ENCODE peak calls at places on chromosomes 2 and 18, in seven cellular contexts. D is GM23248, X is PC-9, F is mammary epithelial cell, H is PC-3, V is HCT116, E is neural progenitor cell. L is an unnamed sample.
A peak's percentile ranks its signal among the peaks of the same experiment; 100 is the strongest.

GRCh38 chr2:38665854-38666577 is at the start of gene GALM:
- DNase-seq in F (peak; percentile 12), H (peak; percentile 94), D (peak; percentile 88), E (peak; percentile 93), X (peak; percentile 85), V (peak; percentile 92), L (peak; percentile 92)

GRCh38 chr18:21996261-21996892 is 173.0 kb upstream of the GATA6 start:
- DNase-seq in E (no peak), V (no peak), F (no peak), D (peak; percentile 7), H (no peak), X (no peak), L (no peak)

GRCh38 chr2:177556134-177556533 is 163.6 kb downstream of the AGPS start:
- DNase-seq in X (no peak), H (no peak), F (no peak), V (no peak), D (no peak), E (no peak), L (no peak)

GRCh38 chr2:231369580-231370428 is 25.7 kb upstream of the B3GNT7 start:
- DNase-seq in D (no peak), V (no peak), H (no peak), X (peak; percentile 72), F (no peak), E (no peak), L (no peak)

GRCh38 chr2:214242797-214243196 is 168.1 kb upstream of the VWC2L start:
- DNase-seq in V (peak; percentile 12), E (no peak), H (peak; percentile 78), X (no peak), F (no peak), D (no peak), L (no peak)

GRCh38 chr18:73479472-73479871 is 611.7 kb upstream of the NETO1 start:
- DNase-seq in H (peak; percentile 13), E (no peak), V (no peak), X (no peak), D (peak; percentile 75), F (peak; percentile 45), L (no peak)

GRCh38 chr2:190149942-190150341 is 87.4 kb upstream of the MSTN start:
- DNase-seq in V (no peak), H (no peak), F (no peak), D (no peak), X (no peak), E (no peak), L (no peak)

GRCh38 chr2:175854149-175854548 is 147.9 kb downstream of the LNPK start:
- DNase-seq in X (no peak), H (no peak), F (no peak), D (no peak), E (peak; percentile 65), V (no peak), L (no peak)

GRCh38 chr2:119177171-119177837 is 18.8 kb upstream of the C1QL2 start:
- DNase-seq in E (no peak), X (no peak), V (no peak), H (no peak), D (no peak), F (no peak), L (no peak)

GRCh38 chr18:6836331-6836730 is 106.8 kb downstream of the ARHGAP28 start:
- DNase-seq in V (no peak), D (no peak), H (peak; percentile 93), E (no peak), X (no peak), F (peak; percentile 95), L (no peak)

GRCh38 chr2:237744613-237745249 is 53.8 kb upstream of the RBM44 start:
- DNase-seq in X (no peak), V (peak; percentile 23), H (peak; percentile 75), D (peak; percentile 72), E (peak; percentile 71), F (peak; percentile 32), L (peak; percentile 86)

GRCh38 chr2:85112906-85113625 is 20.1 kb upstream of the TCF7L1 start:
- DNase-seq in X (no peak), V (no peak), D (peak; percentile 51), E (no peak), H (peak; percentile 53), F (peak; percentile 77), L (no peak)

GRCh38 chr18:54924948-54925347 is 34.3 kb downstream of the CCDC68 start:
- DNase-seq in E (no peak), D (peak; percentile 35), H (no peak), F (peak; percentile 62), X (no peak), V (no peak), L (peak; percentile 28)

GRCh38 chr2:39127973-39128372 is 7.1 kb upstream of the SOS1 start:
- DNase-seq in F (peak; percentile 47), V (no peak), H (peak; percentile 21), E (no peak), X (peak; percentile 49), D (peak; percentile 67), L (no peak)

GRCh38 chr2:38409136-38409903 is 32.2 kb upstream of the ATL2 start:
- DNase-seq in E (no peak), D (no peak), V (no peak), X (peak; percentile 82), F (peak; percentile 63), H (peak; percentile 39), L (no peak)

DNA sequence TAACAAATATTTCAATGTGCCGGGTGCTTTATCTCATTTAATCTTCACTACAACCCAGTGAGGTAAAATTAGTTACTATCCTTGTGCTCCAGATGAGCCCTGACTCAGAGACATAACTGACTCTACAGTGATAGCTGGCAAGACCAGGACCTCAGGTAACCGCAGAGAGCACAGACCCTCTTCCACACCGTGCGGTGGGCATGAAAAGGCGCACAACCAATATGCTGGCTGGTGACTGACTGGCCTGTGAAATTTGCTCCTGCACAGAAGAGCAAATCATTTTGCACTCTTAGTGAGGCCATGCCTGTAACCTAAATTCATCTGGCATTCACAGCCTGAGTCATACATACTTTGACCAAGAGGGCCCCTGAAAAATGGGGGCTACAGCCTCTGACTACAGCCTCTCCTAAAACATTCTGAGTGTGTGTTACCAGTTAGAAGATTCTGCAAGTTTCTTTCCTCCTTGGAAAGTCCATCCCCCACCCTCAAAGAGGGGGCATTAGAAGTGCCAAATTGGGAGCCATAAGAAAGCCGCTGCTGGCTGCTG is 22.4 kb upstream of the MSGN1 start:
- DNase-seq in H (no peak), E (no peak), F (no peak), V (no peak), D (peak; percentile 41), X (no peak), L (no peak)
- H3K9me3 ChIP-seq in H (no peaks in the 10 kb centered on the region), E (no peaks in the 10 kb centered on the region), F (no peaks in the 10 kb centered on the region), V (no peaks in the 10 kb centered on the region), D (no peaks in the 10 kb centered on the region), X (no peaks in the 10 kb centered on the region), L (no peaks in the 10 kb centered on the region)

GRCh38 chr18:75471850-75472249 is 44.3 kb upstream of the SMIM21 start:
- DNase-seq in H (no peak), X (no peak), V (no peak), E (no peak), F (no peak), D (no peak), L (no peak)

GRCh38 chr18:75472391-75472790 is 44.9 kb upstream of the SMIM21 start:
- DNase-seq in D (no peak), F (no peak), X (no peak), V (no peak), H (no peak), E (no peak), L (no peak)

GRCh38 chr18:75474332-75474731 is 46.8 kb upstream of the SMIM21 start:
- DNase-seq in E (no peak), X (no peak), V (no peak), H (no peak), D (peak; percentile 23), F (no peak), L (no peak)

GRCh38 chr18:75472906-75473305 is 45.4 kb upstream of the SMIM21 start:
- DNase-seq in V (no peak), X (no peak), H (no peak), F (no peak), D (no peak), E (no peak), L (no peak)

DNA sequence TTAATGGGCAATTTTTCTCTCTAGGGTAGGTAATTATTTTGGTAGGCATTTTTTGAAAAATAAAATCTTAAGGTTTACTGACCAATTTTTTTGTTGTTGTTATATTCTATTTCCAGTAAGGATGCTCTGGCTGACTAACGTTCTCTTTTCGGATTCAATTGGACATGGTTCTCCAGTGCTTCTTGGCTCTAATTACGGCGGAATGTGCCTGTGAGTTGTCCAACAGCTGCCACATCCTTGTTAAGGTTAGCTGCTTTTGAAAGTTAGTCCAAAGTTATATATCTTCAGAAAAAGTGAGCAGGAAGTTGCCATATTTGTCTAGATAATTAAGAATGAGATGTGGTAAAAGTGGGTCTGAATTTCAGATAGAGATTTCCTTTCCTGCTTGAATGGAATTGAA is 45.8 kb upstream of the SMIM21 start:
- DNase-seq in D (peak; percentile 24), V (no peak), F (no peak), E (no peak), H (no peak), X (no peak), L (no peak)
- H3K4me1 ChIP-seq in D (peaks cover 24% of the 10 kb centered on the region), V (no peaks in the 10 kb centered on the region), F (peaks cover 5% of the 10 kb centered on the region), E (no peaks in the 10 kb centered on the region), H (peaks cover 20% of the 10 kb centered on the region), X (no peaks in the 10 kb centered on the region), L (peaks cover 4% of the 10 kb centered on the region)

DNA sequence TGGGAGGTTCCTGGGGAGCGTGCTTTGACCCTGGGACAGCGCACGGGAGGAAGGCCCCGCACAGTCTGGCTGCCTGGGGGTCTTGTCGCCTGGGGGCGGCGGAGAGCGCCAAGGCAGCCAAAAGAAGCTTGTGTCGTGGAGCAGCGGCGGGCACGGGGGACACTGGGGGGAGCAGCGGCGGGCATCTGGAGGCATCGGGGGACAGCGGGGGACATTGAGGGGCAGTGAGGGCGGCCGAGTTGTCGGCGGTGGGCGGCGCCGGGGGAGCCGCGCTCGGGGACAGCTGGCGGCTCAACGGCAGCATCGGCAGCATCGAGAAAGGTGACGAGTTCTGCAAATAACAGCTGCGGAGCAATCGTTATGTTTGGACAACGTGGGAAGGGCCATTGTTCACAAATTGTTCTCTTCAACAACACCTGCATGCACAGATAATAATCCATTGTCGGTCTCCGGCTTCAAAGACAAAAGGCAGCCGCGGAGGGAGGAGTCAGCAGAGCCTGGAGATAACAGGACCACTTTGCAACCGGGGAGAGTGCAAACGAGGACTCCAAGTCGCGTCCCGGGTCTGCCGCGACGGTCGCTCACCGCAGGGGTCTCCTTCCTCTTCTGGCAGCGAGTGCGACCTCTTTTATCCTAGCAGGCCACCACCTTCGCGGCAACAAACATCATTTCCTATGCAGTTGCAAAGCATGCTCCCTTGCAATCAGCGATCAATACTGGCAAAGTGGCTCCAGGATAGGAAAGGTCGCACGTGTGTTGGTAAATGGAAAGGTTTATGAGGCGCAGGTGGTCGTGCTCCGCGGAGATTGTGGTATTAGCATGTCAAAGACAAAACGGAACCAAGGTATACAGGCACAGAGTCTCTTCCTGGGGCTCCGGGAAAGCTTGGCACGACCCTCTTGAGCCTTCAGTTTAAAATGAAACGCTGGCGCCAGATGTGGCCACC is 132.3 kb upstream of the DLX2 start:
- DNase-seq in X (no peak), V (no peak), F (no peak), H (no peak), D (peak; percentile 39), E (peak; percentile 75), L (peak; percentile 45)
- TF ChIP-seq EZH2 in X (no peak), V (no peak), F (no peak), H (no peak), D (peak; percentile 59), E (peak; percentile 53), L (peak; percentile 19)

DNA sequence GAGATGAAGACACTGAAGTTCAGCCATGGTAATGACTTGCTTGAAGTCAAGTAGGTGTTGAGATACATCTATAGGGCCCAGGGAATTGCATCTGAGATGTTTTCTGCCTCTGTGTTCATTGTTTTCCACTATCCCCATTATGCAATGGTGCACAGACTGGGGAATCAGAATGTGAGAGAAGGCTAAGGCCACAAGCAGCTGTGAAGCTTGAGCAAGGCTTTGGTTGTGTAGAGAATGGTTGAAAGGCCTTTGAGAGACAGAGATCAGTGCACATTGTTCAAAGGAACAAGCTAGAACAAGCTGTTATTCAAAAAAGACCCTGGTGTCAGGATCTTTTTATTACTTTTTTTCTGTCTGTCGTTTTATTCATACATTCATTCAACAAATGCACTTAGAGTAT is 82.3 kb downstream of the MYO1B start:
- DNase-seq in H (no peak), D (no peak), V (no peak), E (no peak), X (no peak), F (no peak), L (no peak)
- H3K9me3 ChIP-seq in H (no peaks in the 10 kb centered on the region), D (no peaks in the 10 kb centered on the region), V (no peaks in the 10 kb centered on the region), E (no peaks in the 10 kb centered on the region), X (peaks cover 4% of the 10 kb centered on the region), F (no peaks in the 10 kb centered on the region), L (no peaks in the 10 kb centered on the region)